ENCODE peak calls at places on chromosomes 7 and 10, in seven cellular contexts. P is hepatocyte; U is Peyer's patch; M is pancreas; C is neural progenitor cell; L is naive thymus-derived CD4-positive, alpha-beta T cell; Y is transverse colon. E is an unnamed sample. For H3K4me1, the result is how much of the 10 kb centered on the place peaks cover.

GRCh38 chr10:121823993-121824463 is 103.8 kb downstream of the ATE1 start:
- DNase-seq in P (peak), U (no peak), M (no peak), C (peak), L (no peak), Y (no peak), E (peak)

GRCh38 chr10:79472951-79473350 is 27.5 kb upstream of the ZCCHC24 start:
- DNase-seq in P (no peak), U (no peak), M (no peak), C (no peak), L (no peak), Y (no peak), E (no peak)

GRCh38 chr7:78130443-78131200 is 332.0 kb downstream of the PHTF2 start:
- DNase-seq in P (no peak), U (no peak), M (no peak), C (peak), L (no peak), Y (no peak), E (no peak)

GRCh38 chr10:31011017-31011659 is 20.5 kb downstream of the ZNF438 start:
- DNase-seq in P (no peak), U (no peak), M (no peak), C (peak), L (no peak), Y (no peak), E (no peak)

GRCh38 chr10:69494626-69495558 is 43.6 kb downstream of the TSPAN15 start:
- DNase-seq in P (no peak), U (peak), M (no peak), C (peak), L (no peak), Y (no peak), E (no peak)

GRCh38 chr7:41162612-41163011 is 540.3 kb downstream of the INHBA start:
- DNase-seq in P (no peak), U (no peak), M (no peak), C (no peak), L (no peak), Y (no peak), E (no peak)

GRCh38 chr7:152683297-152683696 is 7.4 kb upstream of the XRCC2 start:
- DNase-seq in P (no peak), U (no peak), M (no peak), C (no peak), L (no peak), Y (no peak), E (no peak)

GRCh38 chr7:139946539-139946938 is 116.2 kb downstream of the PARP12 start:
- DNase-seq in P (no peak), U (no peak), M (no peak), C (no peak), L (no peak), Y (no peak), E (no peak)

GRCh38 chr7:71682841-71683341 is 550.9 kb downstream of the GALNT17 start:
- DNase-seq in P (peak), U (no peak), M (no peak), C (peak), L (no peak), Y (no peak), E (no peak)

GRCh38 chr7:106064836-106065559 is 47.1 kb downstream of the SYPL1 start:
- DNase-seq in P (peak), U (peak), M (no peak), C (peak), L (no peak), Y (peak), E (no peak)

GRCh38 chr10:5041471-5042023 is 37.9 kb upstream of the AKR1C2 start:
- DNase-seq in P (no peak), U (no peak), M (no peak), C (no peak), L (no peak), Y (no peak), E (no peak)

GRCh38 chr7:127732306-127732705 is 80.3 kb downstream of the SND1 start:
- DNase-seq in P (no peak), U (no peak), M (no peak), C (no peak), L (no peak), Y (no peak), E (no peak)

GRCh38 chr7:6637544-6638229 is 569 bp downstream of the ZNF316 start:
- DNase-seq in P (peak), U (no peak), M (peak), C (peak), L (peak), Y (peak), E (peak)

GRCh38 chr10:62384057-62384446 is 9.9 kb downstream of the ZNF365 start:
- DNase-seq in P (no peak), U (no peak), M (no peak), C (no peak), L (no peak), Y (no peak), E (peak)

GRCh38 chr10:122391875-122392274 is 17.4 kb downstream of the PLEKHA1 start:
- DNase-seq in P (no peak), U (no peak), M (no peak), C (no peak), L (no peak), Y (no peak), E (no peak)

GRCh38 chr7:73717991-73718405 is 1.5 kb downstream of the STX1A start:
- DNase-seq in P (peak), U (no peak), M (no peak), C (no peak), L (no peak), Y (peak), E (peak)

GRCh38 chr10:50469288-50469687 is 154.5 kb downstream of the SGMS1 start:
- DNase-seq in P (no peak), U (no peak), M (no peak), C (no peak), L (no peak), Y (no peak), E (no peak)

GRCh38 chr7:67937717-67938191 is 941.1 kb downstream of the TYW1 start:
- DNase-seq in P (peak), U (no peak), M (no peak), C (no peak), L (no peak), Y (no peak), E (no peak)

GRCh38 chr7:145848691-145849090 is 267.9 kb upstream of the CNTNAP2 start:
- DNase-seq in P (peak), U (no peak), M (no peak), C (peak), L (no peak), Y (no peak), E (no peak)

GRCh38 chr10:88272186-88272585 is 310.9 kb downstream of the RNLS start:
- DNase-seq in P (no peak), U (no peak), M (no peak), C (no peak), L (no peak), Y (no peak), E (no peak)

GRCh38 chr7:92720604-92721350 is 115.6 kb downstream of the CDK6 start:
- DNase-seq in P (no peak), U (no peak), M (no peak), C (no peak), L (no peak), Y (no peak), E (no peak)

GRCh38 chr7:56079450-56080185 is 13.1 kb downstream of the PHKG1 start:
- DNase-seq in P (no peak), U (no peak), M (peak), C (no peak), L (no peak), Y (peak), E (no peak)

GRCh38 chr10:132271458-132272011 is 36.2 kb downstream of the STK32C start:
- DNase-seq in P (no peak), U (no peak), M (peak), C (no peak), L (no peak), Y (no peak), E (no peak)

GRCh38 chr10:4623757-4624420 is 202.1 kb upstream of the AKR1E2 start:
- DNase-seq in P (no peak), U (no peak), M (no peak), C (no peak), L (no peak), Y (no peak), E (no peak)

GRCh38 chr10:909831-910230 is 21.7 kb downstream of the LARP4B start:
- DNase-seq in P (no peak), U (no peak), M (no peak), C (peak), L (no peak), Y (no peak), E (no peak)

GRCh38 chr10:100746413-100746931 is 1.1 kb downstream of the PAX2 start:
- DNase-seq in P (no peak), U (no peak), M (no peak), C (no peak), L (no peak), Y (no peak), E (no peak)

GRCh38 chr10:104029528-104029875 is 56.2 kb downstream of the COL17A1 start:
- DNase-seq in P (no peak), U (no peak), M (no peak), C (no peak), L (no peak), Y (no peak), E (no peak)

GRCh38 chr7:97116308-97116707 is 1.2 kb upstream of the SDHAF3 start:
- DNase-seq in P (peak), U (no peak), M (no peak), C (no peak), L (no peak), Y (no peak), E (no peak)

GRCh38 chr7:26860361-26860760 is 4.0 kb downstream of the SKAP2 start:
- DNase-seq in P (peak), U (no peak), M (no peak), C (no peak), L (no peak), Y (peak), E (no peak)

GRCh38 chr7:111485981-111486380 is 76.3 kb downstream of the IMMP2L start:
- DNase-seq in P (no peak), U (no peak), M (no peak), C (no peak), L (no peak), Y (no peak), E (no peak)

GRCh38 chr7:110373514-110374258 is 717.2 kb upstream of the LRRN3 start:
- DNase-seq in P (no peak), U (no peak), M (no peak), C (peak), L (no peak), Y (no peak), E (no peak)

GRCh38 chr7:97499204-97499603 is 232.7 kb upstream of the TAC1 start:
- DNase-seq in P (peak), U (no peak), M (no peak), C (peak), L (no peak), Y (peak), E (no peak)

GRCh38 chr7:4754433-4755010 is 20.9 kb upstream of the AP5Z1 start:
- DNase-seq in P (no peak), U (no peak), M (peak), C (no peak), L (no peak), Y (no peak), E (no peak)

GRCh38 chr7:36238138-36238537 is 85.1 kb downstream of the EEPD1 start:
- DNase-seq in P (no peak), U (no peak), M (no peak), C (no peak), L (no peak), Y (no peak), E (no peak)

GRCh38 chr10:110487411-110488123 is 10.1 kb upstream of the DUSP5 start:
- DNase-seq in P (no peak), U (no peak), M (no peak), C (no peak), L (no peak), Y (no peak), E (no peak)

DNA sequence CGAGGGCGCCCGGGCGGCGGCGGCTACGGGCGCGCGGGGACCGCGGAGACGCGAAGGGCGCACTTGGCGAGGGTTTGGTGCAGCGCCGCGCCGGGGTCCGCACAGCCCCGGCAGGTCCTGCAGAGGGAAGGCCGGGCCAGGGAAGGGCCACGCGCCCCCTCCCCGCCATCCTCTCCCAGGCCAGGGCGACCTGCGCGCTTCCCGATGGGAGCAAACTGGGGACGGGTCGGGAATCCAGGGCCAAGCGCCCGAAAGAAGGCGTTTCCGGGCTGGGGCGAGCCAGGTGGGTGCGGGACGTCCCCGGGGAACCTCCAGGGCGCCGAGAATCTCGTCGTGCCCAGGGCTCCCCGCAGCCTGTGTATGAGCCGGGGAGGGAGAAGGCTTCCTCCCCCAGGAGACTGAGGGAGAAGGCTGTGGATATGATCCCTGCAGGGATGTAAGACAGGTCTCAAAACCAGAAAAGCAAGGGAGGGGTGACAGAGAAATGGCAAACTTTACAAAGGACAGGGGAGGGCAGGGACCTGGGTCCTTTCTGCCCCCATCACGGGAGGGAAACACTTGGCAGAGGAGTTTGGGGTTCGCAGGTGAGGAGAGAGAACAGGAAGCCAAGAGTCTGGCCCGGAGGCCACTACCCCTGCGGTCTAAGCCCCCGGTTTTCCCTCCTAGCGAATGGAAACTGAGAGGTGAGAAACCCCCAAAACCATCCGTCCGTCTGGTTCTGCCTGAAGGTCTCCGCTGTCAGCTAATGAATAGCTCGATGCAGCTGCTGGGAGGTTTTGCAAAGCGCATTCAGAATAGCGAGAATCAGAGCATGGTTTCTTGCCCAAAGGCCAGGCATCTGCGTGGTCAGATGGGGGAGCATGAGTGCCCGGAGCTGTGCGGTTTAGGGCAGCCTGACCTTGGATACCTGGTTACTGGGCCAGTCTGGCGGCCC is 674 bp downstream of the AMZ1 start:
- DNase-seq in P (no peak), U (no peak), M (no peak), C (peak), L (no peak), Y (no peak), E (no peak)
- H3K4me3 ChIP-seq in P (no peak), U (peak), M (no peak), C (peak), L (no peak), Y (no peak), E (no peak)

GRCh38 chr10:96719205-96719604 is 1.1 kb downstream of the PIK3AP1 start:
- DNase-seq in P (peak), U (no peak), M (no peak), C (no peak), L (no peak), Y (no peak), E (no peak)
- H3K4me1 ChIP-seq in P (under half), U (under half), M (under half), C (under half), L (under half), Y (under half), E (under half)

DNA sequence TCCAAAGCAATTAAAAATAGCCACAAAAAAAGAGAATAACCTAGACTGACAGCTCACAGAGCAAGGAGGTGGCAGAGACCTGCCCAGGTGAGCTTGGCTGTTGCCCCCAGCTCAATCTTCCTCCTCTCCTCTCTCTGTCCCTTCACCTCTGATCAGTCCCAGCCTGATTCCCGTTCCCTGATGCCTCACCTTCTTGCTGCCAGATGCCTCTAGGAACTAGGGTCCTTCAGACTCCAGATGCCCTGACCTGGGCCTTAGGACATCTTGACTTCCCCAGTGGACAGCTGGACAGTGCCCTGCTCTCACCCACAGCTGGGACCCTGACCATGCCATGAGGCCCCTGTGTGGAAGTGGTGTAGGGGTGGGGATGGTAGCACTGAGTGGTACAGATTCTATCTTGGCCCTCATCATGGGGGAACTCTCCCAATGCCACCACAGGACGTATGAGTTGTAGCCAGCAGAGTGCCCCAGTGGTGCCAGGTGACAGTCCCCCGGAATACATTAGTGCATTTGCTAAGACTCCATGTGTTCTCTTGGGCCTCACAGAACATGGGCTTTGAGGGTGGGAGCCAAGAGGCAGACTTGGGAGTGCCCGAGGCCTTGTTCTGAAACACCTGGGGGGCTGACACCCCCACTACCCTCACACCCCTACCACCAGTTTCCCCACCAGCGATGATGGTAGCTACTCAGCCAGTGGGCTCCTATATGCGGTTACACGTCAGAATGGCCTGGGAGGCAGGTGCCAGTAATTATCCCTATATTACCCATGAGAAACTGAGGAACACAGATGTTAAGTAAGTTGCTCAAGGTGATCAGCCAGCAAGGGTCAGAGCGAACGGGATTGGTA is 2.0 kb downstream of the DEPP1 start:
- DNase-seq in P (no peak), U (no peak), M (no peak), C (no peak), L (no peak), Y (no peak), E (no peak)
- H3K4me3 ChIP-seq in P (no peak), U (peak), M (peak), C (no peak), L (no peak), Y (peak), E (no peak)

GRCh38 chr10:91000985-91001384 is 80.1 kb upstream of the ANKRD1 start:
- DNase-seq in P (no peak), U (no peak), M (no peak), C (no peak), L (no peak), Y (no peak), E (no peak)
- H3K4me1 ChIP-seq in P (under half), U (under half), M (under half), C (under half), L (under half), Y (under half), E (under half)

GRCh38 chr7:55016061-55016745 is 2.6 kb upstream of the EGFR start:
- DNase-seq in P (no peak), U (no peak), M (no peak), C (no peak), L (no peak), Y (no peak), E (no peak)

GRCh38 chr7:55016746-55017090 is 2.1 kb upstream of the EGFR start:
- DNase-seq in P (no peak), U (no peak), M (no peak), C (no peak), L (no peak), Y (no peak), E (no peak)

GRCh38 chr7:55018361-55019328 is at the start of gene EGFR:
- DNase-seq in P (peak), U (peak), M (peak), C (peak), L (no peak), Y (peak), E (no peak)

GRCh38 chr7:55017841-55018240 is 976 bp upstream of the EGFR start:
- DNase-seq in P (no peak), U (no peak), M (no peak), C (no peak), L (no peak), Y (no peak), E (no peak)

DNA sequence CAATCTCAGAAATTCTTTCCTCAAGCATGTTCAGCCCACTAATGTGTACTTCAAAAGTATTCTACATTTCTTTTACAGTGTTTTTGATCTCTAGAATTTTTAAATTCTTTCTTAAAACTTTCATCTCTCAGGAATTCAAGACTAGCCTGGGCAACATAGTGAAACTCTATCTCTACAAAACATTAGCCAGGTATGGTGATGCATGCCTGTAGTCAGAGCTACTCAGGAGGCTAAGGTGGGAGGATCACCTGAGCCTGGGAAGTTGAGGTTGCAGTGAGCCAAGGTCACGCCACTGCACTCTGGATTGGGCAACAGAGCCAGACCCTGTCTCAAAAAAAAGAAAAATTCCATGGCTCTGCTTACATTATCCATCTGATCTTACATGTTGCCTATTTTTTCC is 5.0 kb upstream of the EGFR start:
- DNase-seq in P (no peak), U (no peak), M (no peak), C (no peak), L (no peak), Y (no peak), E (no peak)
- H3K4me3 ChIP-seq in P (no peak), U (no peak), M (no peak), C (no peak), L (no peak), Y (no peak), E (no peak)

GRCh38 chr7:24328050-24328449 is 44.1 kb downstream of the NPY start:
- DNase-seq in P (no peak), U (no peak), M (no peak), C (no peak), L (no peak), Y (no peak), E (no peak)

GRCh38 chr7:24323961-24324480 is 40.0 kb downstream of the NPY start:
- DNase-seq in P (no peak), U (no peak), M (no peak), C (no peak), L (no peak), Y (no peak), E (no peak)

GRCh38 chr7:24325708-24326107 is 41.7 kb downstream of the NPY start:
- DNase-seq in P (no peak), U (no peak), M (no peak), C (no peak), L (no peak), Y (no peak), E (no peak)
- H3K4me1 ChIP-seq in P (under half), U (under half), M (under half), C (under half), L (under half), Y (under half), E (under half)

DNA sequence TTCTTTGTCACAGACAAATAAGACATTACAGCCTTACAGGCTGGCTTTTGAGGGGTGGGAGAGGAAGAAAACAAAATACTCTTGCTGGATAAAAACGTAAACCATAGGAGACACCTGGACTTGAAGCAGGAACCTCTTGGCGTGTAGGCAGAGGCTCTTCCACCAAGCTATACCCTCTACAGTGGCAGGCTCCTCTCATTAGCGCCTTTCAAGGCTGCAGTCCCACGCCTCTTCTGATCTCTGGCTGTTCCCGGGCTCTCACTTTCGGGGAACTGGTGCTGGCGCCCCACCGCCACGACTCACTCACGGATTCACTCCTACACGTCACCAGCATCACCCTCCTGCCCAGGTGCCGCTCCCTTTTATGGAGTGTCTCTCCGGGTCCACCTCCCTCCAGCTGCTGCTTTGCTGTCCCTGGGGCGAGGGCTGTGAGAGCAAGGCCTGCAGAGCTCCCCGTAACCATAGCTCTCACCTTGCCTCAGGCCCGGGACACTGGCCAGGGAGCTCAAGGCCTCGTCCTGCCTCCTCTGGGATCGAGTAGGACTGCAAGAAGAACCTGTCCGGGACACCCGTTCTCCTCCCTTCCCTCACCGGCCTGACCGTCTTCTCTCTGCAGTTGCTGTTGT is 62.6 kb downstream of the ZNF777 start:
- DNase-seq in P (no peak), U (no peak), M (no peak), C (no peak), L (no peak), Y (no peak), E (no peak)
- H3K4me3 ChIP-seq in P (no peak), U (no peak), M (no peak), C (no peak), L (no peak), Y (no peak), E (no peak)